ENCODE peak calls at places on chromosomes 16 and 17, in five cellular contexts. P is A549, B is GM12878, H is K562, W is HepG2. M is an unnamed sample.

GRCh38 chr16:81003610-81004460 is 2.9 kb downstream of the CMC2 start:
- DNase-seq in B (no peak), W (no peak), H (no peak), P (no peak), M (no peak)

GRCh38 chr16:85935957-85936760 is 37.2 kb downstream of the IRF8 start:
- DNase-seq in H (no peak), P (no peak), B (peak; percentile 89), W (no peak), M (no peak)

GRCh38 chr17:7240375-7240774 is 1.1 kb upstream of the PHF23 start:
- DNase-seq in H (no peak), W (no peak), P (no peak), B (no peak), M (no peak)

GRCh38 chr16:90018297-90019200 is 707 bp downstream of the DBNDD1 start:
- DNase-seq in H (peak; percentile 50), P (no peak), W (no peak), B (no peak), M (peak; percentile 30)

GRCh38 chr16:4936181-4936990 is 562 bp downstream of the PPL start:
- DNase-seq in W (no peak), H (peak; percentile 72), B (no peak), P (no peak), M (no peak)

GRCh38 chr17:80927791-80928216 is 63.8 kb upstream of the CHMP6 start:
- DNase-seq in B (no peak), W (no peak), P (no peak), H (no peak), M (peak; percentile 96)

GRCh38 chr17:62790554-62790953 is 17.6 kb downstream of the MARCHF10 start:
- DNase-seq in H (no peak), P (no peak), W (no peak), B (no peak), M (no peak)

GRCh38 chr17:41504126-41504977 is 1.1 kb downstream of the KRT13 start:
- DNase-seq in W (no peak), B (no peak), P (no peak), H (no peak), M (no peak)

GRCh38 chr17:61058066-61058465 is 341.6 kb upstream of the TBX2 start:
- DNase-seq in H (no peak), B (no peak), P (no peak), W (no peak), M (no peak)

GRCh38 chr17:40366861-40367518 is 2.5 kb upstream of the GJD3 start:
- DNase-seq in P (no peak), B (no peak), W (no peak), H (peak; percentile 5), M (no peak)

GRCh38 chr17:81396722-81397313 is 1.6 kb downstream of the BAHCC1 start:
- DNase-seq in W (no peak), B (no peak), H (no peak), P (peak; percentile 55), M (peak; percentile 44)

GRCh38 chr16:620700-621525 is 9.9 kb upstream of the WFIKKN1 start:
- DNase-seq in H (no peak), P (no peak), W (no peak), B (no peak), M (no peak)

GRCh38 chr16:69112285-69113129 is 7.1 kb downstream of the HAS3 start:
- DNase-seq in H (peak; percentile 78), B (no peak), P (peak; percentile 85), W (peak; percentile 62), M (peak; percentile 52)

GRCh38 chr17:39231587-39232551 is 6.1 kb upstream of the STAC2 start:
- DNase-seq in P (peak; percentile 76), B (no peak), W (no peak), H (peak; percentile 80), M (peak; percentile 26)
- TF ChIP-seq MYC in P (no peak), B (no peak), W (no peak), H (no peak), M (no peak)

DNA sequence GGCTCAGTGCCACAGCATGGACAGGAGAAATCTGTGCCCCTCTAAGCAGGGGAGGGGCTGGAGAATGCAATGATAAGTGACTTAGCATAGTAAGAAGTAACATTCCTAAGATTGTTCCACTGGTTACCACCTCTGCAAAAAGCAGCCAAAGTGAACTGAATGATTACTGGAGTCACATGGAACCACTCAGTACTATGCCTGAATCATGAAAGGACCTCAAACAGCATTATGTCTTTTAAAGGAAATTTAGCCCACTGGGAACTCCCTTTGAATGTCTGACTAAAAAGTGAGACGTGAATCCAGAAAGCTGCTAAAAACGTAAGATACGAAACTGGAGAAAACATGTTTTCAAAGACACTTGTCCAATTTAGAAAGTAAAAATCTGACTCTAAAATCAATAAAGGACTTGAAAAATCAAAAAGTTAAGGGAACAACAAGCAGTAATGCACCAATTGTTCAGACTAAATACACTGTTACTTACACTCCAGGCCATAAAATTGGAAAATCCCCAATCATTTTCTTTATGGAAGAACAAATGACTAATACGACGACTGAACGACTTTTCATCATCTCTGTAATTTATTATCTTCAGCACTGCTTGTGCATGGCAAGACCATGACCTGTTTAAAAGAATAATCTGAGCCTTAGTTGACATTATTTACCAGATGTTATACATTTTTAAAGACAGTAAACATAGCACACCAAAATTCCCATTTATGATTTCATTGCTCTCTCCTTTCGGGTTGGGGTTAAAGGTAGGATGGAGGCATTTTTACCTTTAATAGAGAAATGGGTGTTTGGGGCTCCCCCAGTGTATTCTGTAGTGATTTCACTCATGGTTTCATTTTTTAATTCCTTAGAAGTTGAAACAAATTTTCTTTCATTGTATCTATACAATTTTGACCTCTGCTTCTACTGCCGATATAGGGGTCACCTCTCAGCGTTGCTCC is 38.8 kb downstream of the LITAFD start:
- DNase-seq in W (no peak), B (no peak), P (no peak), H (no peak), M (no peak)
- H3K9me3 ChIP-seq in W (no peaks in the 10 kb centered on the region), B (no peaks in the 10 kb centered on the region), P (no peaks in the 10 kb centered on the region), H (no peaks in the 10 kb centered on the region), M (no peaks in the 10 kb centered on the region)

GRCh38 chr16:75402174-75402820 is 31.0 kb downstream of the CFDP1 start:
- DNase-seq in W (no peak), H (no peak), B (no peak), P (no peak), M (peak; percentile 94)
- TF ChIP-seq MYC in W (no peak), H (no peak), B (no peak), P (no peak), M (no peak)

GRCh38 chr16:71443714-71444113 is 1.9 kb upstream of the TLE7 start:
- DNase-seq in W (no peak), H (no peak), P (no peak), B (no peak), M (no peak)
- H3K9me3 ChIP-seq in W (no peaks in the 10 kb centered on the region), H (peaks cover 12% of the 10 kb centered on the region), P (peaks cover 71% of the 10 kb centered on the region), B (peaks cover 18% of the 10 kb centered on the region), M (peaks cover 8% of the 10 kb centered on the region)

M was measured in endothelial cell of umbilical vein.